ENCODE peak calls at places on chromosomes 3 and 15, in six cellular contexts. Z, D, V, C, H and B are unnamed samples.
A peak's percentile ranks its signal among the peaks of the same experiment; 100 is the strongest.

GRCh38 chr15:29925227-29926082 is 103.2 kb upstream of the TJP1 start:
- DNase-seq in D (no peak), Z (peak; percentile 82), H (peak; percentile 48), C (peak; percentile 94), V (peak; percentile 81), B (peak; percentile 84)

GRCh38 chr3:194286747-194287146 is 64.4 kb downstream of the CPN2 start:
- DNase-seq in H (no peak), D (no peak), C (no peak), V (no peak), Z (no peak), B (no peak)

GRCh38 chr3:125240496-125240895 is 27.9 kb upstream of the SLC12A8 start:
- DNase-seq in Z (peak; percentile 45), V (peak; percentile 20), C (no peak), H (no peak), D (no peak), B (no peak)

GRCh38 chr3:177441281-177441812 is 244.1 kb upstream of the TBL1XR1 start:
- DNase-seq in Z (no peak), D (no peak), C (no peak), V (no peak), H (no peak), B (no peak)

GRCh38 chr3:43153189-43154083 is 47.6 kb upstream of the POMGNT2 start:
- DNase-seq in Z (peak; percentile 19), V (peak; percentile 79), H (no peak), D (no peak), C (no peak), B (no peak)

GRCh38 chr3:113293348-113293747 is 82.0 kb downstream of the BOC start:
- DNase-seq in C (no peak), Z (no peak), H (no peak), V (no peak), D (no peak), B (no peak)

GRCh38 chr3:20575153-20575552 is 389.1 kb upstream of the SGO1 start:
- DNase-seq in D (no peak), H (no peak), C (no peak), V (no peak), Z (peak; percentile 35), B (no peak)

GRCh38 chr3:14000556-14000955 is 120.7 kb upstream of the WNT7A start:
- DNase-seq in Z (peak; percentile 8), D (no peak), H (no peak), C (no peak), V (no peak), B (no peak)

GRCh38 chr3:52006017-52006819 is 10.5 kb upstream of the RPL29 start:
- DNase-seq in V (no peak), C (no peak), Z (no peak), H (no peak), D (no peak), B (no peak)

GRCh38 chr3:177764377-177764912 is 567.2 kb upstream of the TBL1XR1 start:
- DNase-seq in Z (no peak), C (no peak), D (no peak), V (peak; percentile 19), H (no peak), B (no peak)

GRCh38 chr15:48414015-48414414 is 82.8 kb downstream of the DUT start:
- DNase-seq in V (peak; percentile 73), D (no peak), H (no peak), Z (no peak), C (no peak), B (no peak)

GRCh38 chr3:46372492-46373359 is 2.0 kb downstream of the CCR5 start:
- DNase-seq in H (no peak), V (peak; percentile 47), C (peak; percentile 40), Z (peak; percentile 32), D (no peak), B (no peak)

GRCh38 chr3:132378846-132379245 is 38.5 kb upstream of the DNAJC13 start:
- DNase-seq in Z (no peak), H (no peak), C (no peak), V (no peak), D (peak; percentile 69), B (no peak)

GRCh38 chr3:42052867-42053351 is 38.2 kb upstream of the TRAK1 start:
- DNase-seq in H (no peak), D (no peak), Z (no peak), V (no peak), C (peak; percentile 48), B (no peak)

GRCh38 chr15:52280326-52281084 is 15.1 kb downstream of the MYO5C start:
- DNase-seq in C (no peak), H (no peak), V (no peak), D (no peak), Z (no peak), B (no peak)

GRCh38 chr3:40104441-40104840 is 205.1 kb upstream of the EIF1B start:
- DNase-seq in C (no peak), D (no peak), H (no peak), V (no peak), Z (no peak), B (no peak)

GRCh38 chr3:55481067-55481917 is 5.8 kb downstream of the WNT5A start:
- DNase-seq in C (no peak), Z (no peak), H (no peak), D (no peak), V (peak; percentile 86), B (peak; percentile 75)

GRCh38 chr3:155631323-155632019 is 113.4 kb downstream of the PLCH1 start:
- DNase-seq in H (no peak), D (no peak), V (no peak), C (no peak), Z (no peak), B (no peak)

GRCh38 chr15:25244731-25245585 is 193.9 kb downstream of the UBE3A start:
- DNase-seq in C (no peak), V (no peak), Z (no peak), H (no peak), D (no peak), B (no peak)

GRCh38 chr3:129481783-129482332 is 41.8 kb downstream of the IFT122 start:
- DNase-seq in D (no peak), V (peak; percentile 70), H (peak; percentile 23), Z (peak; percentile 23), C (no peak), B (no peak)

GRCh38 chr3:37127340-37127739 is 47.0 kb downstream of the LRRFIP2 start:
- DNase-seq in V (no peak), Z (no peak), D (no peak), H (no peak), C (peak; percentile 85), B (no peak)